ENCODE peak calls at places on chromosomes 5 and 9, in five cellular contexts. I, R, F, K and X are unnamed samples.

GRCh38 chr9:114216081-114216480 is 60.7 kb downstream of the COL27A1 start:
- DNase-seq in I (no peak), R (peak), F (peak), K (peak), X (no peak)

GRCh38 chr9:24218656-24219055 is 327.0 kb downstream of the IZUMO3 start:
- DNase-seq in I (no peak), R (peak), F (no peak), K (no peak), X (no peak)

GRCh38 chr9:110143969-110144545 is 63.9 kb downstream of the C9orf152 start:
- DNase-seq in I (no peak), R (no peak), F (no peak), K (no peak), X (no peak)

GRCh38 chr5:107100121-107100520 is 570.6 kb downstream of the EFNA5 start:
- DNase-seq in I (no peak), R (no peak), F (no peak), K (no peak), X (peak)

GRCh38 chr9:22165144-22165543 is 156.0 kb upstream of the CDKN2B start:
- DNase-seq in I (no peak), R (peak), F (no peak), K (no peak), X (no peak)

GRCh38 chr5:118459490-118459889 is 528.9 kb downstream of the DTWD2 start:
- DNase-seq in I (no peak), R (no peak), F (no peak), K (no peak), X (no peak)

GRCh38 chr9:2681981-2682380 is 35.3 kb upstream of the KCNV2 start:
- DNase-seq in I (no peak), R (no peak), F (no peak), K (no peak), X (no peak)

GRCh38 chr5:100838048-100838473 is 65.0 kb downstream of the ST8SIA4 start:
- DNase-seq in I (no peak), R (no peak), F (no peak), K (no peak), X (no peak)

GRCh38 chr9:129236441-129237145 is 58.5 kb upstream of the IER5L start:
- DNase-seq in I (no peak), R (no peak), F (no peak), K (no peak), X (no peak)

GRCh38 chr5:38341641-38342040 is 83.3 kb downstream of the EGFLAM start:
- DNase-seq in I (no peak), R (no peak), F (no peak), K (no peak), X (no peak)

GRCh38 chr9:91334053-91334452 is 27.7 kb downstream of the AUH start:
- DNase-seq in I (no peak), R (no peak), F (no peak), K (no peak), X (no peak)

GRCh38 chr9:114938687-114939575 is 8.5 kb upstream of the TNFSF8 start:
- DNase-seq in I (no peak), R (peak), F (no peak), K (no peak), X (no peak)

GRCh38 chr5:55278778-55279177 is 28.7 kb downstream of the DHX29 start:
- DNase-seq in I (no peak), R (peak), F (no peak), K (no peak), X (no peak)

GRCh38 chr5:172771439-172772111 is 580 bp upstream of the DUSP1 start:
- DNase-seq in I (no peak), R (peak), F (no peak), K (no peak), X (no peak)

GRCh38 chr5:172958268-172959046 is 767 bp upstream of the RPL26L1 start:
- DNase-seq in I (peak), R (peak), F (peak), K (peak), X (no peak)

GRCh38 chr5:63011158-63011557 is 432.5 kb downstream of the LRRC70 start:
- DNase-seq in I (no peak), R (no peak), F (no peak), K (no peak), X (no peak)

GRCh38 chr5:55450050-55450765 is 84.6 kb downstream of the PLPP1 start:
- DNase-seq in I (no peak), R (peak), F (no peak), K (no peak), X (no peak)

GRCh38 chr9:127825319-127826051 is 22.8 kb downstream of the FPGS start:
- DNase-seq in I (no peak), R (no peak), F (peak), K (peak), X (no peak)

GRCh38 chr5:139636207-139636792 is 11.8 kb upstream of the CXXC5 start:
- DNase-seq in I (no peak), R (no peak), F (no peak), K (no peak), X (no peak)

GRCh38 chr5:139638090-139638735 is 9.9 kb upstream of the CXXC5 start:
- DNase-seq in I (peak), R (peak), F (peak), K (peak), X (peak)

GRCh38 chr5:139638736-139639618 is 9.2 kb upstream of the CXXC5 start:
- DNase-seq in I (no peak), R (no peak), F (no peak), K (no peak), X (no peak)

GRCh38 chr5:139636975-139637408 is 11.2 kb upstream of the CXXC5 start:
- DNase-seq in I (no peak), R (no peak), F (no peak), K (no peak), X (no peak)

DNA sequence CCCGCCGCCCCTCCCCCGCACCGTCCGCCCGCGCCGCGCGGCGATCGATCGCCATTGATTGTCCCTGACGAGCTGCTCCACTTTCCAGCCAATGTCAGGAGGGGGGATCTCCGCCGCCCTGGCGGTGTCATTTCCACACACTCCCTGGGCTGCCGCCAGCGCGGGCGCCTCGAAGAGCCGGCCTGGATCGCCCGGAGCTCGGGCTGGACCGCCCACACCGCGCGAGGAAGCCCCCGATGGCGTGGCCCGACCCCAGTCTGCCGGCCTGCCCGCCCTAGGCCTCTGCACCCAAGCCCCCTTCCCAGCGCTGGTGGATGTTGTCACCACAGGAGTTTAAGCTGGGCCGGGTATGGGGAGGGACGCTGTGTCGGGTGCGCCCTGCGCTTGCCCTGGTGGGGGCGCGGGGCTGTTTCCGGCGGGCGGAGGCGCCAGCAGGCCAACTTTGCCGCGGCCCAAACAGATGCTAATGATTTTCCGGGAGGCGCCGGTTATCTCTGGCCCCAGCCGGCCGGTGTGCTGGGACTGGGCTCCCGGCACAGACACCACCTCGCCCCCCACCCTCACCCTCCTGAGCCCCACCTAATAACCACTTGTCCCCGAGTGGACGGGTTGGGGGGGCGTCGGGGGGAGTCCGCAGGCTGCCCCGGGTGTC is 10.6 kb upstream of the CXXC5 start:
- DNase-seq in I (peak), R (peak), F (peak), K (peak), X (peak)
- TF ChIP-seq CTCF in I (no peak), R (peak), F (peak), K (peak), X (no peak)

GRCh38 chr5:6448622-6449464 is at the start of gene UBE2QL1:
- DNase-seq in I (no peak), R (no peak), F (peak), K (no peak), X (no peak)

GRCh38 chr5:6448141-6448491 is 543 bp upstream of the UBE2QL1 start:
- DNase-seq in I (no peak), R (no peak), F (no peak), K (no peak), X (no peak)

GRCh38 chr5:6447384-6448140 is 1.1 kb upstream of the UBE2QL1 start:
- DNase-seq in I (no peak), R (no peak), F (no peak), K (no peak), X (no peak)

GRCh38 chr5:6450235-6450860 is 1.7 kb downstream of the UBE2QL1 start:
- DNase-seq in I (no peak), R (no peak), F (no peak), K (no peak), X (no peak)

GRCh38 chr5:6449465-6450158 is 953 bp downstream of the UBE2QL1 start:
- DNase-seq in I (no peak), R (no peak), F (no peak), K (no peak), X (no peak)
- H3K4me3 ChIP-seq in I (no peak), R (no peak), F (no peak), K (peak), X (no peak)

GRCh38 chr5:174318578-174318977 is 273.1 kb downstream of the NSG2 start:
- DNase-seq in I (no peak), R (no peak), F (no peak), K (no peak), X (no peak)

GRCh38 chr5:174320051-174320450 is 274.5 kb downstream of the NSG2 start:
- DNase-seq in I (no peak), R (no peak), F (no peak), K (no peak), X (peak)

GRCh38 chr5:174316326-174316725 is 270.8 kb downstream of the NSG2 start:
- DNase-seq in I (no peak), R (no peak), F (no peak), K (no peak), X (no peak)

GRCh38 chr5:174317261-174317894 is 271.9 kb downstream of the NSG2 start:
- DNase-seq in I (no peak), R (peak), F (peak), K (peak), X (peak)

DNA sequence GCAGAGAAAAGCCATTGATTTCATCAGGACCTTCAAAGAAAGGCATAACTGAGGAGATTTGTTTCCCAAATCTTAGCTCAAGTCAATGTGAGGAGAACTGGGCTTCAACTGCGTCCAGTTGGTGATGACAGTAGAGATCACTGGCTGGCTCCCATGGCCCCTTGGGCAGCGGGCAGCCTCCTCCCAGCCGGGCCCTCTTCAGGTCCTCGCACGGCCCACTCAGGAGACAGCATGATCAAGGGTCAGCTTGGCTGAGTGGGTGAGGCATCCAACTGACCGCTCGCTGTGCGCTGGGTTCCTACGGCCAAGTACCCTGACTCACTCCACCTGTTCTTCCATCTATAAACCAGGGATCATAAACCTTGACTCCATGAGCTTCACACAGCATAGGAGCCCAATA is 274.0 kb downstream of the NSG2 start:
- DNase-seq in I (no peak), R (no peak), F (no peak), K (no peak), X (no peak)
- TF ChIP-seq CTCF in I (no peak), R (no peak), F (no peak), K (no peak), X (no peak)

GRCh38 chr9:101487443-101487855 is 46.2 kb upstream of the RNF20 start:
- DNase-seq in I (no peak), R (no peak), F (no peak), K (no peak), X (no peak)

GRCh38 chr9:101481296-101481695 is 45.7 kb upstream of the ALDOB start:
- DNase-seq in I (no peak), R (no peak), F (no peak), K (no peak), X (no peak)

GRCh38 chr9:101484046-101484445 is 48.5 kb upstream of the ALDOB start:
- DNase-seq in I (no peak), R (no peak), F (no peak), K (no peak), X (no peak)

GRCh38 chr9:101486693-101487442 is 46.8 kb upstream of the RNF20 start:
- DNase-seq in I (no peak), R (peak), F (peak), K (peak), X (no peak)

DNA sequence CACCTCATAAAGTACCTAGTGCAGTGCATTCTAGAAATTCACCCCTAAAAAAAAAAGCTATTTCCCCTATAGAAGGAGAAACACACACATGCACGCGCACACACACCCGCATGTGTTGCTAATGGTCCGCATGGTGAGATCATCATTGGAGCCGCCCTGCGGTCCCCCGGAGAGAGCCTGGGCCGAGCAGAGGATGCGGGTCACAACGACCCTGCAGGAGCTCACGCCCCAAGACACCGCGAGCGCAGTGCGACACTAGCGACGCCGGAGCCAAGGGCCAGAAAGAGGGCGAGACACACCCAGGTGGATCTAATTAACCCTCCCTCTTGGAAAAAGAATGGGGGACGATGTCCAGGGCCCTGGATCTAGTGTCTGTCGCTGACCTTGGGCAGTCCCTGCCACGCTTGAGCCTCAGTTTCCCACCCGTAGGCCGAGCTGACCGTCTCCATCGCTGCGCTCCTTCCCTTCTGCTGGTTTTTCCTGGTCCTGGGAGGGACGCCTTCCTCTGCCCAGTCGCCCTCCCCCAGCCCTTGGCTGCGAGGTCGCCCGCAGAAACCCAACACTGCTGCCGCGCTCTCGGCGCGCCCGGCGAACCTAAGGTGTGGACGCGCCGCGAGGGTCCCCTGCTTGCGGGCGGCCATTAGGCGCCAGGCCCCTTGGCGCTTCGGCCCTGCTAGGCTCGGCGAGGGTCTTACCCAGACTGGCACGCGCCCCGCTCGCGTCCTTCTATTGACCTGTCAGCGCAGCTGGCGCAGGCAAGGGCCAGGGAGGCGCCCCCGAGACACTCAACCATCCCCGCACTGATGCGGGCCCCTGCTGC is 47.6 kb upstream of the RNF20 start:
- DNase-seq in I (no peak), R (peak), F (peak), K (peak), X (no peak)
- H3K4me3 ChIP-seq in I (no peak), R (peak), F (peak), K (peak), X (no peak)

GRCh38 chr5:82467006-82467561 is 188.9 kb upstream of the RPS23 start:
- DNase-seq in I (no peak), R (peak), F (no peak), K (no peak), X (no peak)
- TF ChIP-seq CTCF in I (no peak), R (peak), F (no peak), K (no peak), X (no peak)

GRCh38 chr9:137569609-137570203 is 9.0 kb downstream of the DPH7 start:
- DNase-seq in I (no peak), R (no peak), F (no peak), K (no peak), X (no peak)

GRCh38 chr9:137564817-137565411 is 13.2 kb downstream of the MRPL41 start:
- DNase-seq in I (no peak), R (no peak), F (no peak), K (no peak), X (no peak)

DNA sequence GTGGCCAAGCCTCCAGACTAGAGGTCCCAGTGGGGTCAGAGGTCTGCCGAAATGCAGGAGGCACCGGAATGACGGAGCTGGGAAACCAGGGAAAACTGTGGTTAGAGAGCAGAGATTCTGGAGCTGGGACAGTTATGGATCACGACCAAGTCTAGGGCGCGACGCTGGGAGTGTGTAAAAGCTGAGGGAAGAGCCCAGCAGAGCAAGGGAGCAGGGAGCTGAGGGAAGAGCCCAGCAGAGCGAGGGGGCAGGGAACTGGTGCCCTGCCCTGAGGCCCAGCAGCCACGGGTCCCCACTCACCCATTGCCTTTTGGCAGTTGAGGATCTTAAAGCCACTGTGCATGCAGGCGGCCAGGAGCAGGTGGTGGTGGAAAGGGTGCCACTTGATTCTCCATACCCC is 12.5 kb downstream of the MRPL41 start:
- DNase-seq in I (no peak), R (no peak), F (no peak), K (no peak), X (no peak)
- H3K4me3 ChIP-seq in I (no peak), R (no peak), F (no peak), K (no peak), X (no peak)

DNA sequence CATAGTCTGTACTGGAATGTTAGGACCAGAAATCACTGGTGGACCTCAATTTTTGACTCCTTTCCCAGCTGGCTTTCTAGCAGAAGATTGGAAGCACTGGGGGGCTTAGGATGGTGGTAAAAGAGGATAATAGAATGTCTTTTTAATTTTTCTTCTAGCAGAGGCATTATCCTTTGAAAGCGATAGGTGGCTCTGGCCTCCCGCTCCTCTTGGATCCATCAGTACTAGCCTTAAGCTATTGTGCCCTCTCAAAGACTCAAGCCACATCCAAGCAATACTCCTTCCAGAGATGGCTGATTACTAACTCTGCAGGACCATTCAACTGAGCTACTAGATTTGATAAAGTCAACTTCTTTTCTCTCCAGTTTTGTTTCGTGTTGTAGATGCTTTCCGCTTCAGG is 610.6 kb downstream of the CDH12 start:
- DNase-seq in I (no peak), R (no peak), F (no peak), K (no peak), X (no peak)
- TF ChIP-seq CTCF in I (no peak), R (no peak), F (no peak), K (no peak), X (peak)

GRCh38 chr5:149062371-149063016 is 368 bp downstream of the SH3TC2 start:
- DNase-seq in I (peak), R (peak), F (no peak), K (peak), X (no peak)
- H3K4me3 ChIP-seq in I (peak), R (no peak), F (no peak), K (no peak), X (no peak)

GRCh38 chr5:150274811-150275210 is 14.8 kb downstream of the CAMK2A start:
- DNase-seq in I (peak), R (no peak), F (no peak), K (no peak), X (no peak)

GRCh38 chr5:150271923-150272322 is 17.6 kb downstream of the CAMK2A start:
- DNase-seq in I (peak), R (no peak), F (no peak), K (no peak), X (no peak)

GRCh38 chr5:150270546-150271295 is 18.9 kb downstream of the CAMK2A start:
- DNase-seq in I (peak), R (no peak), F (peak), K (no peak), X (no peak)

GRCh38 chr5:150271296-150271692 is 18.3 kb downstream of the CAMK2A start:
- DNase-seq in I (no peak), R (no peak), F (no peak), K (no peak), X (no peak)

GRCh38 chr5:150272531-150272930 is 17.0 kb downstream of the CAMK2A start:
- DNase-seq in I (peak), R (peak), F (no peak), K (peak), X (no peak)
- TF ChIP-seq CTCF in I (peak), R (peak), F (peak), K (peak), X (peak)